ENCODE peak calls at places on chromosomes 1 and 21, in four cellular contexts. S is A549, H is K562, K is H1. T is an unnamed sample.

GRCh38 chr1:184242507-184242943 is 144.3 kb upstream of the C1orf21 start:
- DNase-seq in S (no peak), H (no peak), K (no peak), T (no peak)

GRCh38 chr1:61013189-61013952 is 69.0 kb upstream of the NFIA start:
- DNase-seq in S (no peak), H (peak), K (peak), T (no peak)

GRCh38 chr1:207221934-207222351 is 99.5 kb upstream of the CD55 start:
- DNase-seq in K (no peak), S (no peak), H (no peak), T (no peak)

GRCh38 chr1:9766759-9767442 is 56.9 kb downstream of the CLSTN1 start:
- DNase-seq in S (peak), H (no peak), K (no peak), T (no peak)

GRCh38 chr1:68218485-68218884 is 13.8 kb downstream of the WLS start:
- DNase-seq in H (no peak), K (no peak), S (no peak), T (no peak)

GRCh38 chr1:61253912-61254628 is 171.7 kb downstream of the NFIA start:
- DNase-seq in K (no peak), S (no peak), H (no peak), T (no peak)

GRCh38 chr1:103529746-103530145 is 4.2 kb downstream of the RNPC3 start:
- DNase-seq in H (no peak), K (no peak), S (no peak), T (no peak)

GRCh38 chr1:22691354-22691753 is 19.3 kb upstream of the EPHB2 start:
- DNase-seq in H (no peak), S (no peak), K (no peak), T (no peak)

GRCh38 chr1:48061162-48062136 is 64.3 kb upstream of the TRABD2B start:
- DNase-seq in K (peak), S (peak), H (peak), T (peak)

GRCh38 chr1:156661932-156662587 is 15.1 kb downstream of the NES start:
- DNase-seq in K (no peak), S (no peak), H (no peak), T (peak)

GRCh38 chr1:29993950-29994349 is 729.4 kb downstream of the MATN1 start:
- DNase-seq in K (no peak), H (no peak), S (no peak), T (no peak)

GRCh38 chr21:31914472-31914871 is 41.7 kb downstream of the HUNK start:
- DNase-seq in S (no peak), K (no peak), H (no peak), T (no peak)

GRCh38 chr1:24572301-24572700 is 16.4 kb downstream of the NCMAP start:
- DNase-seq in H (no peak), S (no peak), K (no peak), T (no peak)

GRCh38 chr1:59170659-59171058 is 126.2 kb upstream of the FGGY start:
- DNase-seq in K (no peak), H (no peak), S (no peak), T (no peak)

GRCh38 chr1:209023790-209024189 is 559.7 kb upstream of the CAMK1G start:
- DNase-seq in K (no peak), S (no peak), H (no peak), T (no peak)

GRCh38 chr1:79042117-79042516 is 35.6 kb upstream of the ADGRL4 start:
- DNase-seq in S (peak), H (no peak), K (no peak), T (no peak)

GRCh38 chr1:117754061-117754969 is 148.5 kb downstream of the TENT5C start:
- DNase-seq in H (peak), S (peak), K (peak), T (peak)

GRCh38 chr1:109975718-109976117 is 8.8 kb upstream of the AHCYL1 start:
- DNase-seq in K (no peak), S (peak), H (no peak), T (peak)

GRCh38 chr1:100773444-100773843 is 53.9 kb downstream of the VCAM1 start:
- DNase-seq in K (no peak), H (no peak), S (no peak), T (no peak)

GRCh38 chr1:241992734-241993133 is 6.2 kb downstream of the MAP1LC3C start:
- DNase-seq in S (no peak), H (no peak), K (no peak), T (no peak)

GRCh38 chr1:63442141-63442475 is 74.7 kb downstream of the ALG6 start:
- DNase-seq in K (no peak), S (no peak), H (no peak), T (no peak)

GRCh38 chr1:55725378-55725777 is 510.2 kb upstream of the USP24 start:
- DNase-seq in S (peak), H (no peak), K (no peak), T (no peak)

GRCh38 chr1:221719278-221719597 is 22.7 kb downstream of the DUSP10 start:
- DNase-seq in S (no peak), K (no peak), H (no peak), T (no peak)

GRCh38 chr1:236851871-236852270 is 56.8 kb downstream of the MTR start:
- DNase-seq in K (no peak), H (no peak), S (no peak), T (no peak)

GRCh38 chr1:2204384-2205190 is 10.0 kb upstream of the FAAP20 start:
- DNase-seq in K (peak), H (peak), S (no peak), T (peak)

GRCh38 chr1:89757532-89757931 is 63.3 kb upstream of the LRRC8D start:
- DNase-seq in K (no peak), H (no peak), S (no peak), T (no peak)

GRCh38 chr1:230395932-230396331 is 30.2 kb downstream of the PGBD5 start:
- DNase-seq in S (no peak), H (no peak), K (no peak), T (no peak)

GRCh38 chr21:16280731-16281130 is 550.9 kb downstream of the USP25 start:
- DNase-seq in H (no peak), K (no peak), S (no peak), T (no peak)

GRCh38 chr1:214441119-214441518 is 110.3 kb downstream of the PTPN14 start:
- DNase-seq in H (no peak), K (no peak), S (no peak), T (no peak)

GRCh38 chr1:214550339-214551051 is 907 bp downstream of the PTPN14 start:
- DNase-seq in H (no peak), K (peak), S (no peak), T (no peak)

GRCh38 chr21:31576428-31576827 is 83.1 kb upstream of the SOD1 start:
- DNase-seq in H (no peak), S (no peak), K (no peak), T (no peak)

DNA sequence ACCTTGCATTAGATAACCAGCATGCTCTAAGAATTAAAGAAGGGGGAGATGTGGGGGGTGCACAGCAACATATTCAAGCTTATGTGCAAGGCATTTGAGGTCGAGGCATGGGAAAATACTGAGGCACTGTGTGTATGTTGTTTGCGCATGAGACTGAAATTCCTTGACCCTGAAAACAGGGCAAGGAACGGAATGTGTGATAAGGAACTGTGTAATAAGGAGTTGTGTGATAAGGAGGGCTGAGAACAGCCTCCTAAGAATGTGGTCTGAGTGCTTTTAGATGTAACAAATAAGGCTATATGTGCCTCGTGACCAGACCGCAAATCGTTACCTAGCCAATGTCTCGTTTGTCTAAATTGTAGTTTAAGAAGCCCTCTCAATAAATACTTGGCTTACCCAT is 26.5 kb upstream of the ITLN1 start:
- DNase-seq in S (no peak), K (no peak), H (peak), T (no peak)
- TF ChIP-seq MAFK in S (no peak), K (no peak), H (no peak), T (no peak)

GRCh38 chr21:42148097-42148496 is 70.8 kb upstream of the ABCG1 start:
- DNase-seq in S (no peak), K (no peak), H (no peak), T (no peak)

GRCh38 chr21:42146821-42147220 is 72.1 kb upstream of the ABCG1 start:
- DNase-seq in S (no peak), H (no peak), K (no peak), T (no peak)

GRCh38 chr21:42148584-42148983 is 70.4 kb upstream of the ABCG1 start:
- DNase-seq in S (no peak), K (no peak), H (no peak), T (no peak)

GRCh38 chr21:42146251-42146805 is 72.6 kb upstream of the ABCG1 start:
- DNase-seq in S (no peak), K (no peak), H (no peak), T (no peak)

DNA sequence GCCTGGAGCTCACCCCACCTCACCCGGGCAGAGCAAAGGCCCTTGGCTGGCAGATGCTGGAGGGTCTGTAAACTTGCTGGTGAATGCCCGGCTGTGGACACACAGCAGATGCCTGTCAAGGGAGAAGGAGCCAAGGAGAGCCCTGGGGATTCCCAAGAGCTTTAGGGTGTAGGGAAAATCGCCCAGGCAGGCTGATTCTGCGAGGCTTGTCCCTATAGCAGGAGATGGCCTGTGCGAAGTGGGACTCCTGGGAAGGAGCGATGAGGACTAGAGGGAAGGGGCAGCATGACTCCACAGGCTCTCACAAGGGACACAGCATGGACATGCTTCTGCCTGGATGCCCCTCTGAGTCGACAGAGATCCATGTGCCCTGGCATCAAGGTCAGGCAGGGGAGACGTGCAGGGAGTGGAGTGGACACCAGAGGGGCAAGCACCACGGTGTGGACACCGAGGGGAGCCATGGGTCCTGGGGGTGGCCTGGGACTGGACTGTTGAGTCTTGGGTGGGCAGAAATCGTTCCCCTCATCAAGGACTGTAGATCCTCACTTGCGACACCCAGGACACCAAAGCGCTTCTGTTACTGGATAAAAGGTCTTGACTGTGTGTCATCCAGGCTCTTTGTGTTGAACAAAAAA is 71.4 kb upstream of the ABCG1 start:
- DNase-seq in H (no peak), S (no peak), K (no peak), T (no peak)
- TF ChIP-seq EP300 in H (no peak), S (no peak), K (no peak), T (no peak)

DNA sequence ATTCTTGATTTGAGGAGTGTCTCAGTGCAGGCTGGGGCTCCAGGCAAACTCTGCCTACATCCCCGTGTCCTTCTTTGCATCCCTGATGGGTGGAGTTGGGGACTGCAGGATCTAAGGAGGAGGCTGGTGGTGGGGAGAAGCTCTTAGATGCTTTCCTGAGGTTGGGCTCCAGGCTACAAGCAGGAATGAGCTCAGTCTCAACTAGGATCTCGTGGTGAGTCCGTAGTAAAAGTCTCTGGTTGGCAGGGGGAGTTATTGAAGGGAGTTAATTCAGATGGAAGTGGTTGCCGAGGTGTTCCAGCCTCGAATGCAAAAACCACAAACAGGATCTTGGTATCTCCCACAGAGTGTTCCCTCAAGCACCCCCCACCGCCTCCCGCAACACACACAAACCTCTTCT is 35.0 kb downstream of the TMCC2 start:
- DNase-seq in H (no peak), S (no peak), K (no peak), T (no peak)
- TF ChIP-seq MAFK in H (no peak), S (no peak), K (no peak), T (no peak)

GRCh38 chr1:150981805-150982712 is at the start of gene ANXA9:
- DNase-seq in H (peak), K (peak), S (no peak), T (peak)
- TF ChIP-seq EP300 in H (no peak), K (no peak), S (no peak), T (no peak)

DNA sequence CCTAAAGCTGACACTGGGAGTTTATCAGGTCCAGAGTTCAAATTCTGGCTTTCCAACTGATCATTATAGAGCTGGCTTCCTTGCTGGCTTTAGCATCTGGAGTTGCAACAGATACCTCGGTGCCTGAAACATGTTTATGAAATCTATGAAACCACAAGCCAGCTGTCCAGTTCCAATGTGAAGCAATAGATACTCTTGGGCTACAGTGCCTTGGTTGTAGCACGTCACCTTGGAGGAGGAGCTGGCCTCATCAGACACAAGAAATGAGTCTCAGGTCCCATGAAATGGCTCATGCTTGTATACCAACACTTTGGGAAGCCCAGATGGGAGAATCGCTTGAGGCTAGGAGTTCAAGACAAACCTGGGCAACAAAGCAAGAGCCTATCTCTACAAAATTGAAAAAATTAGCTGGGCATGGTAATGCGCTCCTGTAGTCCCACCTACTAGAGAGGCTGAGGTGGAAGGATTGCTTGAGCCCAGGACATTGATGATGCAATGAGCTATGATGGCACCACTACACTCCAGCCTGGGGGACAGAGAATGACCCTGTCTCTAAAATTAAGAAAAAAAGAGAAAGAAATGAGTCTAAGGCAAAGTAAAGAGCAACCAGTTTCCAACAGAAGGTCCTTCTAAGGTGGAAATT is 132.5 kb upstream of the ZNF648 start:
- DNase-seq in K (no peak), S (no peak), H (no peak), T (no peak)
- TF ChIP-seq MAFK in K (no peak), S (no peak), H (no peak), T (no peak)

GRCh38 chr1:166675213-166675612 is 164.1 kb upstream of the POGK start:
- DNase-seq in H (peak), K (no peak), S (peak), T (no peak)

GRCh38 chr1:166676981-166677380 is 162.3 kb upstream of the POGK start:
- DNase-seq in K (no peak), H (no peak), S (no peak), T (no peak)

GRCh38 chr1:166671627-166672026 is 167.6 kb upstream of the POGK start:
- DNase-seq in S (no peak), K (no peak), H (no peak), T (no peak)

GRCh38 chr1:166679369-166679768 is 159.9 kb upstream of the POGK start:
- DNase-seq in S (no peak), K (no peak), H (no peak), T (no peak)

GRCh38 chr1:166673722-166674121 is 165.6 kb upstream of the POGK start:
- DNase-seq in H (no peak), K (no peak), S (no peak), T (no peak)
- TF ChIP-seq EP300 in H (no peak), K (no peak), S (no peak), T (no peak)

GRCh38 chr1:224996266-224996665 is 66.8 kb downstream of the DNAH14 start:
- DNase-seq in S (no peak), K (no peak), H (no peak), T (no peak)
- TF ChIP-seq MAFK in S (no peak), K (no peak), H (no peak), T (no peak)

GRCh38 chr1:226580625-226581270 is 32.2 kb downstream of the STUM start:
- DNase-seq in H (no peak), S (no peak), K (no peak), T (no peak)

GRCh38 chr1:226586650-226587443 is 38.3 kb downstream of the STUM start:
- DNase-seq in K (no peak), S (no peak), H (no peak), T (no peak)

GRCh38 chr1:226581650-226582330 is 33.2 kb downstream of the STUM start:
- DNase-seq in H (no peak), S (no peak), K (no peak), T (no peak)

GRCh38 chr1:226586116-226586515 is 37.6 kb downstream of the STUM start:
- DNase-seq in K (no peak), H (no peak), S (no peak), T (no peak)

GRCh38 chr1:226584164-226584563 is 35.6 kb downstream of the STUM start:
- DNase-seq in K (no peak), S (no peak), H (no peak), T (no peak)
- TF ChIP-seq EP300 in K (no peak), S (no peak), H (no peak), T (no peak)

GRCh38 chr1:46446646-46447498 is 42.8 kb upstream of the DMBX1 start:
- DNase-seq in S (peak), H (peak), K (peak), T (peak)
- TF ChIP-seq MAFK in S (no peak), H (no peak), K (no peak), T (no peak)

GRCh38 chr1:31938184-31938975 is at the start of gene PTP4A2:
- DNase-seq in S (peak), H (peak), K (peak), T (peak)

GRCh38 chr1:31937300-31938183 is 626 bp downstream of the PTP4A2 start:
- DNase-seq in K (peak), H (peak), S (peak), T (peak)

GRCh38 chr1:31936278-31936965 is 1.7 kb downstream of the PTP4A2 start:
- DNase-seq in S (no peak), H (no peak), K (no peak), T (no peak)

GRCh38 chr1:31936966-31937299 is 1.2 kb downstream of the PTP4A2 start:
- DNase-seq in H (no peak), S (no peak), K (peak), T (no peak)

GRCh38 chr1:31939484-31940329 is 1.5 kb upstream of the PTP4A2 start:
- DNase-seq in H (peak), K (peak), S (peak), T (peak)
- TF ChIP-seq EP300 in H (peak), K (no peak), S (peak), T (peak)